ENCODE peak calls at places on chromosomes 1 and 21, in five cellular contexts. W, O, P, Q and M are unnamed samples.
A peak's percentile ranks its signal among the peaks of the same experiment; 100 is the strongest.

GRCh38 chr1:95023399-95024050 is 49.2 kb downstream of the ALG14 start:
- DNase-seq in W (peak; percentile 39), Q (no peak), O (no peak), P (no peak), M (no peak)

GRCh38 chr1:201730611-201731010 is 98.3 kb upstream of the IPO9 start:
- DNase-seq in W (no peak), Q (no peak), P (no peak), O (no peak), M (no peak)

GRCh38 chr1:182889997-182890396 is 50.9 kb downstream of the DHX9 start:
- DNase-seq in W (no peak), Q (no peak), P (no peak), O (no peak), M (no peak)

GRCh38 chr21:45138199-45139002 is 64.0 kb downstream of the ADARB1 start:
- DNase-seq in Q (peak; percentile 65), P (peak; percentile 65), W (peak; percentile 66), O (peak; percentile 74), M (no peak)

GRCh38 chr1:84762664-84763063 is 72.4 kb upstream of the SSX2IP start:
- DNase-seq in P (no peak), O (no peak), Q (no peak), W (no peak), M (no peak)

GRCh38 chr1:108068141-108068540 is 103.2 kb upstream of the VAV3 start:
- DNase-seq in W (no peak), P (no peak), O (no peak), Q (no peak), M (no peak)

GRCh38 chr1:204074274-204075115 is 1.6 kb downstream of the SOX13 start:
- DNase-seq in W (peak; percentile 84), P (no peak), Q (peak; percentile 82), O (peak; percentile 78), M (no peak)

GRCh38 chr1:228837817-228838716 is 102.8 kb downstream of the RHOU start:
- DNase-seq in Q (peak; percentile 81), O (peak; percentile 34), P (no peak), W (peak; percentile 90), M (no peak)

GRCh38 chr1:47393141-47393540 is 22.9 kb upstream of the FOXE3 start:
- DNase-seq in P (no peak), O (no peak), W (no peak), Q (no peak), M (no peak)

GRCh38 chr1:25022361-25023189 is 92.5 kb upstream of the RUNX3 start:
- DNase-seq in Q (peak; percentile 68), P (peak; percentile 98), W (peak; percentile 31), O (peak; percentile 53), M (peak; percentile 98)

GRCh38 chr21:38567577-38568360 is 69.5 kb upstream of the ERG start:
- DNase-seq in O (no peak), P (no peak), Q (no peak), W (peak; percentile 18), M (no peak)

GRCh38 chr1:166166701-166167394 is at the start of gene FAM78B:
- DNase-seq in Q (peak; percentile 81), P (peak; percentile 55), O (peak; percentile 84), W (peak; percentile 61), M (peak; percentile 88)

GRCh38 chr1:202713110-202713509 is 2.9 kb upstream of the SYT2 start:
- DNase-seq in O (no peak), Q (no peak), W (no peak), P (no peak), M (no peak)

GRCh38 chr1:231753313-231753712 is 126.7 kb downstream of the DISC1 start:
- DNase-seq in Q (no peak), W (no peak), P (no peak), O (no peak), M (no peak)

GRCh38 chr1:2937805-2938204 is 83.5 kb upstream of the ACTRT2 start:
- DNase-seq in P (no peak), W (no peak), Q (no peak), O (no peak), M (no peak)

GRCh38 chr1:211886551-211886950 is 56.0 kb upstream of the LPGAT1 start:
- DNase-seq in P (no peak), Q (no peak), O (no peak), W (no peak), M (no peak)

GRCh38 chr1:174352117-174352516 is 95.6 kb upstream of the GPR52 start:
- DNase-seq in Q (no peak), P (no peak), O (no peak), W (no peak), M (no peak)

GRCh38 chr1:85275701-85276289 is 637 bp downstream of the BCL10 start:
- DNase-seq in P (peak; percentile 39), W (no peak), O (no peak), Q (no peak), M (no peak)

GRCh38 chr1:74835046-74835445 is 102.1 kb downstream of the TYW3 start:
- DNase-seq in P (no peak), W (no peak), O (no peak), Q (no peak), M (no peak)
- TF ChIP-seq CTCF in P (no peak), W (no peak), O (no peak), Q (no peak), M (no peak)

DNA sequence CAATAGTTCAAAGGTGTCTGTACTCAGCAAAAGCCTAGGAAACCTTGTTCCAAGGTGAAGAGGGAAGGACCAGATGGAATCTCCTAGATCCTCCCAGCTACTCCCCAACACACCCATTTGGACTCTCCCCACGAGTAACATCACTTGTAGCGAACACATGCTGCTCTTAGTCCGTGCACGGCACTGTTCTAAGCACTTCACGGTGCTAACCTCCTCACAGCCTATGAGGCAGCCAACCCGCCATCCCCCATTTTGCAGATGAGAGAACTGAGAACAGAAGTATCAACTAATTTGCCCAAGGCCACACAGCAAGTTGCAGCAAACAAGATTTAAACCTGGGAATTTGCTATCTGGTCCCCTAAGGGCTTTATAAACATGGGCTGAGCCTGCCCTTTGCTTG is 24.3 kb downstream of the MRPL37 start:
- DNase-seq in P (no peak), W (no peak), O (no peak), Q (no peak), M (no peak)
- H3K36me3 ChIP-seq in P (no peaks in the 10 kb centered on the region), W (no peaks in the 10 kb centered on the region), O (peaks cover 20% of the 10 kb centered on the region), Q (no peaks in the 10 kb centered on the region), M (peaks cover 7% of the 10 kb centered on the region)

DNA sequence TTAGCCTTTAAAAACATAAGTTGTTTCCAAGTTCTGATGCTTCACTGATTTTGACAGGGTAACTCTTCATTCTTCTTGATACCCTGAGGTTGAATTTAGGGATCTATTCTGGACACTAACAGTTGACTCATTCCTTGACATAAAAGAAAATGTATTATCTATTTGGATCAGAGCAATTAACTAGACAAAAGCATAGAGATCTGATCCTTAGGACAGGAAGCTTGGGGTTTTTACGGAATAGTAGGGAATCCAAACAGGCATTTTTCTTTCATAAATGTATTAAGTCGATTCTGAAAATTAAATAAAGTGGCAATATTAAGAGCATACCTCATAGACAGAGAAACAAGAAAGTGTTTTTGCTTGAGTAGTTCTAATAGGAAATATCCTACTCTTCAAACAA is 820.5 kb downstream of the BRINP3 start:
- DNase-seq in W (no peak), P (no peak), O (no peak), Q (no peak), M (no peak)
- H3K4me3 ChIP-seq in W (no peak overlapping the region), P (no peak overlapping the region), O (no peak overlapping the region), Q (no peak overlapping the region), M (no peak overlapping the region)

DNA sequence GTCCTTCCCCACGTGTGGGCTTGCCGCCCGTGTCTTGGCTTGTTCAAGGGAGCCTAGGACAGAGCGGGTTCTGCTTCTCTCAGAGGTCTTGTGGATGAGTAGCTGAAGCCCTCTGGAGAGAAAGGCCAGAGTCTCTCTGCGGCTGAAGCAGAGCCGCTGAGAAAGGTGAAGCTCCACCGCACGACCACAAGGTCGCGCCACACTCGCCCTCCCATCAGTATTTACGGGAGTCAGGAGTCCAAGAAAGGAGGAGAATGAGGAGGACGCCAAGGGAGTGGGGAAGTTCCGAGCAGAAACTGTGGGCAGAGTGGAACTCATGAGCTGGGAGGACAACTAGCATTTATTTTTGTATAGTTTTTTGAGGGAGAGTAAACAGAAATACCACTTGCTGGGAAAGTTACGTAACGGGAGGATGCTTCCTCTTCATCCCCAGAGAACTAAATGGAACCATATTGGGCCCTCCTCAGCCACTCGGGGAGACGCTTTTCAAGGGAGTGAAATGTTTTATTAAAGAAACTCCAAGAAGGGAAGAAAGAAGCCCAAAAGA is 51.6 kb upstream of the HAO2 start:
- DNase-seq in W (no peak), O (no peak), P (no peak), Q (no peak), M (no peak)
- TF ChIP-seq CTCF in W (no peak), O (no peak), P (no peak), Q (no peak), M (no peak)